ENCODE peak calls at places on chromosomes 11 and 22, in four cellular contexts. One of them, this sample, is unnamed.

GRCh38 chr11:15690326-15690725 is 575.6 kb downstream of the INSC start:
- DNase-seq in K562: no peak
- DNase-seq in HCT116: no peak
- DNase-seq in HepG2: no peak
- DNase-seq in this sample: no peak

GRCh38 chr11:19537803-19538453 is 174.7 kb upstream of the NAV2 start:
- DNase-seq in K562: no peak
- DNase-seq in HCT116: no peak
- DNase-seq in HepG2: no peak
- DNase-seq in this sample: no peak

GRCh38 chr11:73175551-73176144 is 33.5 kb upstream of the FCHSD2 start:
- DNase-seq in HCT116: no peak
- DNase-seq in HepG2: peak; percentile 85
- DNase-seq in K562: no peak
- DNase-seq in this sample: no peak

GRCh38 chr22:40239345-40239683 is 61.6 kb downstream of the TNRC6B start:
- DNase-seq in HCT116: no peak
- DNase-seq in K562: no peak
- DNase-seq in HepG2: no peak
- DNase-seq in this sample: no peak

GRCh38 chr11:35324981-35325380 is 94.4 kb downstream of the SLC1A2 start:
- DNase-seq in HepG2: no peak
- DNase-seq in HCT116: no peak
- DNase-seq in K562: no peak
- DNase-seq in this sample: no peak

GRCh38 chr22:47617186-47617585 is 854.7 kb downstream of the TBC1D22A start:
- DNase-seq in K562: no peak
- DNase-seq in HCT116: no peak
- DNase-seq in HepG2: no peak
- DNase-seq in this sample: no peak

GRCh38 chr11:128686745-128687177 is 7.1 kb upstream of the FLI1 start:
- DNase-seq in HepG2: no peak
- DNase-seq in HCT116: no peak
- DNase-seq in K562: no peak
- DNase-seq in this sample: no peak

GRCh38 chr11:66619080-66619554 is 2.7 kb downstream of the RBM14 start:
- DNase-seq in HCT116: no peak
- DNase-seq in K562: no peak
- DNase-seq in HepG2: no peak
- DNase-seq in this sample: no peak

GRCh38 chr11:126963603-126964353 is 36.8 kb downstream of the KIRREL3 start:
- DNase-seq in HepG2: no peak
- DNase-seq in HCT116: no peak
- DNase-seq in K562: no peak
- DNase-seq in this sample: no peak

GRCh38 chr11:118171274-118172062 is 5.0 kb downstream of the SCN2B start:
- DNase-seq in K562: peak; percentile 87
- DNase-seq in HCT116: no peak
- DNase-seq in HepG2: peak; percentile 56
- DNase-seq in this sample: peak; percentile 30

GRCh38 chr11:133934096-133934495 is 22.7 kb downstream of the IGSF9B start:
- DNase-seq in HepG2: no peak
- DNase-seq in K562: no peak
- DNase-seq in HCT116: no peak
- DNase-seq in this sample: no peak

GRCh38 chr11:60985991-60986915 is 14.8 kb downstream of the CD6 start:
- DNase-seq in HCT116: no peak
- DNase-seq in HepG2: no peak
- DNase-seq in K562: no peak
- DNase-seq in this sample: no peak

GRCh38 chr11:8937159-8937558 is 4.4 kb upstream of the C11orf16 start:
- DNase-seq in HCT116: no peak
- DNase-seq in HepG2: no peak
- DNase-seq in K562: no peak
- DNase-seq in this sample: no peak

GRCh38 chr11:65493367-65494176 is 5.3 kb upstream of the MALAT1 start:
- DNase-seq in HepG2: peak; percentile 80
- DNase-seq in HCT116: peak; percentile 94
- DNase-seq in K562: no peak
- DNase-seq in this sample: no peak
- H3K4me1 ChIP-seq in HepG2: peaks cover 75% of the 10 kb centered on the region
- H3K4me1 ChIP-seq in HCT116: peaks cover 83% of the 10 kb centered on the region
- H3K4me1 ChIP-seq in K562: peaks cover 73% of the 10 kb centered on the region
- H3K4me1 ChIP-seq in this sample: peaks cover 89% of the 10 kb centered on the region

GRCh38 chr22:30667092-30667485 is 586 bp downstream of the DUSP18 start:
- DNase-seq in K562: no peak
- DNase-seq in HepG2: peak; percentile 13
- DNase-seq in HCT116: peak; percentile 3
- DNase-seq in this sample: no peak
- TF ChIP-seq TCF7L2 in K562: no peak
- TF ChIP-seq TCF7L2 in HepG2: no peak
- TF ChIP-seq TCF7L2 in HCT116: no peak
- TF ChIP-seq TCF7L2 in this sample: no peak

DNA sequence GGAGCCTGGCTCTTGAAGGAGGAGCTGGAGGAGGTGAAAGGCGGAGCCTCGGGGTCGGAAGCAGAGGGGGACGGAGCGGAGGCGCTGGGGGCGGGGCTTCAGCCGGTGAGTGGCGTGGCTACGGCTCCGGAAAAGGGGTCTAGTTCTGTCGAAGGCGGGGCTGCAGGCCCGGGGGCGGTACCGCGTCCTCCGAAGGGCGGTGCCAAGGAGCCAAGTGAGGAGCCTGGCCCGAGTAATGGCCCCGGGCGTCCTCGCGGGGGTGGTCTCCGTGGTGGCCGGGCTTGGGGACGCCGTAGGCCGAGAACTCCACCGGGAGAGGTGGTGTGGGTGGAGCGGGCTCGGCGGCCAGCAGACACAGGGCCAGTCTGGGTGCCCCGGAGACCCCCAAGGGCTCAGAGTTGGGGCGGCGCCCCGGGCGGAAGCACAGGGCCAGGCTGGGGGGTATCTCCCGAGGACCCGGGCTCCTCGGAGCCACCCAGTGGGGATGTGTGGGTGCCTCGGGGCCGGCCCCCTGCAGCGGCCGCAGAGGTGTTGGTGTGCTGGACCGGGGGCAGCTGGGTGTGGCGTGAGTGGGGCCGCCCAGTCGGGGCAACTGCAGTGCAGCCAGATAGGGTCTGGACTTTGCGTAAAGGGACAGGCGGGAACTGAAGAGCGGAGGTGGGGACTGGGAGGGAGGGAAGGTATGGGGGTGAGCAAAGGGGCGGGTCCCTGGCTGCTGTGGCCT is 697 bp downstream of the FKBP2 start:
- DNase-seq in HepG2: peak; percentile 95
- DNase-seq in HCT116: peak; percentile 98
- DNase-seq in K562: peak; percentile 88
- DNase-seq in this sample: peak; percentile 80
- H3K4me1 ChIP-seq in HepG2: peaks cover 57% of the 10 kb centered on the region
- H3K4me1 ChIP-seq in HCT116: peaks cover 32% of the 10 kb centered on the region
- H3K4me1 ChIP-seq in K562: peaks cover 26% of the 10 kb centered on the region
- H3K4me1 ChIP-seq in this sample: peaks cover 30% of the 10 kb centered on the region

GRCh38 chr22:20424937-20425587 is 12.6 kb downstream of the SCARF2 start:
- DNase-seq in K562: peak; percentile 73
- DNase-seq in HCT116: no peak
- DNase-seq in HepG2: no peak
- DNase-seq in this sample: no peak
- TF ChIP-seq TCF7L2 in K562: no peak
- TF ChIP-seq TCF7L2 in HCT116: no peak
- TF ChIP-seq TCF7L2 in HepG2: no peak
- TF ChIP-seq TCF7L2 in this sample: no peak

GRCh38 chr11:86591631-86592030 is 80.8 kb downstream of the ME3 start:
- DNase-seq in K562: no peak
- DNase-seq in HepG2: no peak
- DNase-seq in HCT116: no peak
- DNase-seq in this sample: no peak

GRCh38 chr11:86593833-86594232 is 78.6 kb downstream of the ME3 start:
- DNase-seq in HepG2: no peak
- DNase-seq in HCT116: no peak
- DNase-seq in K562: no peak
- DNase-seq in this sample: no peak

GRCh38 chr11:86589856-86590589 is 82.4 kb downstream of the ME3 start:
- DNase-seq in K562: no peak
- DNase-seq in HCT116: no peak
- DNase-seq in HepG2: no peak
- DNase-seq in this sample: no peak

GRCh38 chr11:86592659-86593451 is 79.6 kb downstream of the ME3 start:
- DNase-seq in HCT116: peak; percentile 87
- DNase-seq in HepG2: peak; percentile 98
- DNase-seq in K562: peak; percentile 64
- DNase-seq in this sample: peak; percentile 99

GRCh38 chr11:86592047-86592564 is 80.3 kb downstream of the ME3 start:
- DNase-seq in HCT116: no peak
- DNase-seq in K562: no peak
- DNase-seq in HepG2: no peak
- DNase-seq in this sample: no peak
- H3K4me1 ChIP-seq in HCT116: peaks cover 12% of the 10 kb centered on the region
- H3K4me1 ChIP-seq in K562: peaks cover 11% of the 10 kb centered on the region
- H3K4me1 ChIP-seq in HepG2: peaks cover 26% of the 10 kb centered on the region
- H3K4me1 ChIP-seq in this sample: peaks cover 48% of the 10 kb centered on the region

GRCh38 chr11:1054143-1055108 is 17.9 kb upstream of the MUC6 start:
- DNase-seq in HepG2: no peak
- DNase-seq in HCT116: no peak
- DNase-seq in K562: no peak
- DNase-seq in this sample: no peak

GRCh38 chr11:1057806-1058205 is 16.9 kb upstream of the MUC2 start:
- DNase-seq in HepG2: no peak
- DNase-seq in K562: no peak
- DNase-seq in HCT116: no peak
- DNase-seq in this sample: no peak

GRCh38 chr11:1053121-1053901 is 16.8 kb upstream of the MUC6 start:
- DNase-seq in HCT116: no peak
- DNase-seq in HepG2: no peak
- DNase-seq in K562: peak; percentile 54
- DNase-seq in this sample: no peak

GRCh38 chr11:1055109-1055703 is 18.7 kb upstream of the MUC6 start:
- DNase-seq in K562: no peak
- DNase-seq in HepG2: no peak
- DNase-seq in HCT116: no peak
- DNase-seq in this sample: no peak

DNA sequence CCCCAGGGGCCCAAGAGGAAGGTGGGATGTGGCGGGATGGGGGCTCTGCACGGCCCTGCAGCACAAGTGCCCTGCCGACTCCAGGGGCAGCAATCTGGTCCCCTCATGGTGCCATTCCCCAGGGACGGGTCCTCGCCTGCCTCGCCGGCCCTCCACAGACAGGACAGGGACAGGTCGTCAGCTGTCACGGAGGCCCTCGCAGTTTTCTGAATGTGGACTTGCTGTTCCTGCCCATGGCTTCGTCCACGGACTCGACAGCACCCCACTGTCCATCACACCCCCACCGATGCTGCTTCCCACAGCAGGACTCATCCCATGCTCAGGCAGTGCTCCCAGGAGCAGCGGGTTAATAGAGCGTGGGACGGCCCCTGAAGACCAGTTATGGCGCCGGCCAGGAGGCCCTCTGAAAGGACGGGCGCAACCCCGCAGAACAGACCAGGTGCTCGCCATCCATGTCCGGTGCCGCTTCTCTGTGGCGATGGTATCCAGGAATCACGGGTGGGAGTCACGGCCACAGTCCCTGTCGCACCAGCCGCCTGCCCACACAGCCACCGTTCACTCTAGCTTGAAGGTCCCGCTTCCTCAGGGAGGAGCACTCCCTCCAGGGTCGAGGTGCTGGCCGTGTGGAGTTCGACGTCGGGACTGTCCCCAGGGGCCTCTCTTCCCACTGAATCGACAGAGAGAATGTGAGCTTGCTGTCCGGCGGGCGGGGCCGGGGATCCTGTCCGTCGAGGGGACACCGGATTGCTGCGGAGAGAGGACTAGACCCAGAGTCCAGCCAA is 18.5 kb upstream of the MUC2 start:
- DNase-seq in HepG2: no peak
- DNase-seq in HCT116: no peak
- DNase-seq in K562: no peak
- DNase-seq in this sample: no peak
- TF ChIP-seq TCF7L2 in HepG2: no peak
- TF ChIP-seq TCF7L2 in HCT116: no peak
- TF ChIP-seq TCF7L2 in K562: no peak
- TF ChIP-seq TCF7L2 in this sample: no peak

GRCh38 chr11:65586247-65586630 is 9.4 kb downstream of the KCNK7 start:
- DNase-seq in K562: no peak
- DNase-seq in HCT116: no peak
- DNase-seq in HepG2: no peak
- DNase-seq in this sample: no peak
- H3K4me1 ChIP-seq in K562: peaks cover 16% of the 10 kb centered on the region
- H3K4me1 ChIP-seq in HCT116: peaks cover 14% of the 10 kb centered on the region
- H3K4me1 ChIP-seq in HepG2: peaks cover 33% of the 10 kb centered on the region
- H3K4me1 ChIP-seq in this sample: peaks cover 17% of the 10 kb centered on the region

DNA sequence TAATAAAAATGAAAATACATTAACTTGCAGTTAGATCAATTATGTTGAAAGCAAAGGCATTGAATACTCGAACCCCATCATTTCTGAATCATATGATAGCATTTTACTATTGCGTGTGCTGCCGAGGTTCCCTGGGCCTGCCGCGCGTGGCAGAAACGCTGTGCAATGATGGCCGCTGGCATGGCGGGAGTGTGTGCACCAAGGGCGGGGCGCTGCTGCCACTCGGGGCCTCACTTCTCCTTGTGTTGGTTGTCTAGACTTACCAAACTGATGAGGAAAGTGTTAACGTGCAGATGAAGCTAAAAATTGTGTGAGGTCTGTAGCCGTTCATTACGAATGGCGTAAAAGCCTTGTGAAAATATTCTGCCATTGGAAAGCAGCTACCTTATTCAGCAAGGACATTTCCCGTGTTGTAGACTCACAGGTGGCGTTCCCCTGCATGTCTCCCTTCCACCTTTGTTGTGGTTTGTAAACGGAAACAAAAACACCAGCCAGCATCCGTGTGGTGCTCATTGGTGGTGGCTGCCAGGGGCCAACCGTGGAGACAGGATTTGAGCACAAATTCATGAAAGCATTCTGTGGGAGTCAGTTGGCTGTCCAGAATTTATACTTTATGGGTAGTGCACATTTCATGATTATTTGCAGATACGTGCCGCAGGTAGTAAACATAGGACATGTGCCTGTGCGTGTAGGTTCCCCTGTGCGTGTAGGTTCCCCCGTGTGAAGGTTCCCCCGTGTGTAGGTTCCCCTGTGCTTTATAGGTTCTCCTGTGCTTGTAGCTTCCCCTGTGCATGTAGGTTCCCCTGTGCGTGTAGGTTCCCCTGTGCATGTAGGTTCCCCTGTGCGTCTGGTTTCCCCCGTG is 5.9 kb upstream of the GRAMD4 start:
- DNase-seq in HepG2: no peak
- DNase-seq in HCT116: no peak
- DNase-seq in K562: no peak
- DNase-seq in this sample: no peak
- TF ChIP-seq TCF7L2 in HepG2: no peak
- TF ChIP-seq TCF7L2 in HCT116: no peak
- TF ChIP-seq TCF7L2 in K562: no peak
- TF ChIP-seq TCF7L2 in this sample: no peak

GRCh38 chr22:22243033-22243680 is 1.4 kb upstream of the VPREB1 start:
- DNase-seq in HCT116: no peak
- DNase-seq in HepG2: no peak
- DNase-seq in K562: no peak
- DNase-seq in this sample: no peak

GRCh38 chr22:22244337-22245250 is at the start of gene VPREB1:
- DNase-seq in HepG2: no peak
- DNase-seq in HCT116: no peak
- DNase-seq in K562: peak; percentile 19
- DNase-seq in this sample: no peak

GRCh38 chr22:22242488-22242887 is 2.1 kb upstream of the VPREB1 start:
- DNase-seq in HCT116: no peak
- DNase-seq in HepG2: no peak
- DNase-seq in K562: no peak
- DNase-seq in this sample: no peak

GRCh38 chr22:22239311-22239939 is 5.2 kb upstream of the VPREB1 start:
- DNase-seq in HepG2: no peak
- DNase-seq in K562: no peak
- DNase-seq in HCT116: no peak
- DNase-seq in this sample: no peak

GRCh38 chr22:22241554-22241898 is 3.1 kb upstream of the VPREB1 start:
- DNase-seq in HCT116: no peak
- DNase-seq in HepG2: no peak
- DNase-seq in K562: no peak
- DNase-seq in this sample: no peak
- H3K4me1 ChIP-seq in HCT116: no peaks in the 10 kb centered on the region
- H3K4me1 ChIP-seq in HepG2: peaks cover 6% of the 10 kb centered on the region
- H3K4me1 ChIP-seq in K562: no peaks in the 10 kb centered on the region
- H3K4me1 ChIP-seq in this sample: no peaks in the 10 kb centered on the region

This sample was measured in Panc1.